ENCODE peak calls at places on chromosome 12, in six cellular contexts. C is upper lobe of right lung, G is dorsolateral prefrontal cortex, X is A549, S is GM13977, K is astrocyte of the spinal cord. P is an unnamed sample.

GRCh38 chr12:94980577-94980976 is 22.9 kb downstream of the NDUFA12 start:
- DNase-seq in C (no peak), G (no peak), X (peak), S (no peak), K (peak), P (no peak)

GRCh38 chr12:53051058-53051880 is 1.4 kb downstream of the TNS2 start:
- DNase-seq in C (peak), G (peak), X (peak), S (no peak), K (no peak), P (peak)

GRCh38 chr12:94721173-94721572 is 70.8 kb upstream of the TMCC3 start:
- DNase-seq in C (no peak), G (no peak), X (no peak), S (peak), K (no peak), P (no peak)

GRCh38 chr12:24974216-24974615 is 25.3 kb upstream of the BCAT1 start:
- DNase-seq in C (no peak), G (no peak), X (no peak), S (no peak), K (no peak), P (no peak)

GRCh38 chr12:46933947-46934346 is 108.2 kb upstream of the SLC38A4 start:
- DNase-seq in C (no peak), G (no peak), X (peak), S (peak), K (peak), P (peak)

GRCh38 chr12:125124320-125124966 is 59.2 kb downstream of the AACS start:
- DNase-seq in C (no peak), G (no peak), X (no peak), S (no peak), K (no peak), P (no peak)

GRCh38 chr12:50597200-50598195 is 92.7 kb downstream of the DIP2B start:
- DNase-seq in C (no peak), G (no peak), X (peak), S (peak), K (peak), P (peak)

GRCh38 chr12:27280412-27280811 is 36.3 kb downstream of the STK38L start:
- DNase-seq in C (no peak), G (no peak), X (no peak), S (no peak), K (no peak), P (no peak)

GRCh38 chr12:3607821-3608220 is 116.8 kb downstream of the PRMT8 start:
- DNase-seq in C (peak), G (no peak), X (no peak), S (no peak), K (no peak), P (no peak)

GRCh38 chr12:124940393-124941169 is 26.1 kb upstream of the UBC start:
- DNase-seq in C (peak), G (peak), X (peak), S (peak), K (peak), P (peak)

GRCh38 chr12:2013527-2014223 is 9.4 kb upstream of the DCP1B start:
- DNase-seq in C (no peak), G (no peak), X (no peak), S (no peak), K (no peak), P (no peak)

GRCh38 chr12:2013111-2013510 is 8.9 kb upstream of the DCP1B start:
- DNase-seq in C (no peak), G (no peak), X (no peak), S (no peak), K (no peak), P (no peak)

GRCh38 chr12:2011641-2012607 is 7.7 kb upstream of the DCP1B start:
- DNase-seq in C (no peak), G (no peak), X (no peak), S (no peak), K (no peak), P (no peak)

GRCh38 chr12:2008677-2009076 is 4.4 kb upstream of the DCP1B start:
- DNase-seq in C (no peak), G (no peak), X (no peak), S (no peak), K (peak), P (no peak)

GRCh38 chr12:2009623-2010022 is 5.4 kb upstream of the DCP1B start:
- DNase-seq in C (no peak), G (no peak), X (no peak), S (no peak), K (no peak), P (no peak)
- TF ChIP-seq CTCF in C (no peak), G (no peak), X (no peak), S (peak), K (peak), P (peak)

GRCh38 chr12:13986031-13986430 is 4.6 kb upstream of the GRIN2B start:
- DNase-seq in C (no peak), G (no peak), X (no peak), S (no peak), K (no peak), P (no peak)

GRCh38 chr12:13981296-13981962 is at the start of gene GRIN2B:
- DNase-seq in C (no peak), G (peak), X (peak), S (no peak), K (no peak), P (no peak)

GRCh38 chr12:13976880-13977279 is 4.5 kb downstream of the GRIN2B start:
- DNase-seq in C (no peak), G (no peak), X (no peak), S (no peak), K (no peak), P (no peak)

GRCh38 chr12:13980548-13981295 is 680 bp downstream of the GRIN2B start:
- DNase-seq in C (no peak), G (peak), X (peak), S (no peak), K (no peak), P (no peak)

GRCh38 chr12:13982010-13982409 is 608 bp upstream of the GRIN2B start:
- DNase-seq in C (no peak), G (no peak), X (peak), S (no peak), K (no peak), P (no peak)
- TF ChIP-seq CTCF in C (peak), G (peak), X (peak), S (peak), K (peak), P (peak)

GRCh38 chr12:111788178-111788654 is 21.5 kb downstream of the ALDH2 start:
- DNase-seq in C (no peak), G (no peak), X (peak), S (peak), K (no peak), P (no peak)
- TF ChIP-seq CTCF in C (peak), G (peak), X (peak), S (peak), K (peak), P (peak)

GRCh38 chr12:121839106-121839992 is 19.3 kb downstream of the HPD start:
- DNase-seq in C (peak), G (peak), X (peak), S (peak), K (peak), P (peak)
- TF ChIP-seq CTCF in C (peak), G (peak), X (no peak), S (no peak), K (peak), P (peak)

DNA sequence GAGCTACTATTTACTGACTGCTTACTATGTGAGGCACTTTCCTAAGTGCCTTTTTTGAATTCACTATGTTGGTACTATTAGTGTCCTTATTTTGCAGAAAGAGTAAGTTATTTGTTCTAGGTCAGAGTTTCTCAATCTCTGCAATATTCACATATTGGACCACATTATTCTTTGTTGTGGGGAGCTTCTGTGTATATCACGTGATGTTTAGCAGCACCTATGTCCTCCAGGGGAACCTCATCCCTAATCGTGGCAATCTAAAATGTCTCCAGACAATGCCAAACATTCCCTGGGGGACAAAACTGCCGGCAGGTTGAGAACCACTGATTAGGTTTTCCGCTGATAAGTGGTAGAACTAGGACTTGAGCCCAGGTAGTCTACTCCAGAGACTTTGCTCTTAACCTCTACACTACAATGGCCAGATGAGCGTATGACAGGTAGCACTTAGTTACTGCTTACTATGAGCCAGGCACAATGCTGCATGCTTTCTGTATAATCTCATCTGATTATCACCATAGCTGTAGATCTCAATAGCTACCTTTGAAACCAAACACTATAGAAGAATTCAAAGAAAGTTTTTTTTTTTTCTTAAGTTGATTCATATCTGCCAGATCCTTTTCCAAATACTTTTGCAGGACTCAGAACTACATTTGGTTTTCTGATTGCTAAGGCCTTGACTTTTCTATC is 38.9 kb downstream of the NELL2 start:
- DNase-seq in C (no peak), G (no peak), X (no peak), S (no peak), K (no peak), P (no peak)
- TF ChIP-seq CTCF in C (no peak), G (no peak), X (no peak), S (no peak), K (no peak), P (no peak)

GRCh38 chr12:128258866-128259555 is 8.0 kb upstream of the TMEM132C start:
- DNase-seq in C (no peak), G (peak), X (no peak), S (no peak), K (no peak), P (no peak)
- TF ChIP-seq CTCF in C (no peak), G (no peak), X (no peak), S (no peak), K (no peak), P (no peak)

P was measured in HFFc6.